ENCODE peak calls at places on chromosomes 12 and 14, in five cellular contexts. R is Calu3, M is fibroblast of pulmonary artery, J is cardiac muscle cell, F is GM20000. O is an unnamed sample.

GRCh38 chr12:18496156-18496555 is 234.8 kb downstream of the PIK3C2G start:
- DNase-seq in R (no peak), M (peak), J (peak), F (no peak), O (peak)

GRCh38 chr12:52432559-52433207 is 1.5 kb downstream of the KRT75 start:
- DNase-seq in R (no peak), M (no peak), J (no peak), F (no peak), O (no peak)

GRCh38 chr12:132414634-132415340 is 75.2 kb upstream of the FBRSL1 start:
- DNase-seq in R (peak), M (peak), J (peak), F (peak), O (peak)

GRCh38 chr12:19245656-19246055 is 116.1 kb downstream of the PLEKHA5 start:
- DNase-seq in R (no peak), M (peak), J (peak), F (no peak), O (no peak)

GRCh38 chr12:119301367-119301766 is 33.2 kb upstream of the CCDC60 start:
- DNase-seq in R (no peak), M (no peak), J (no peak), F (no peak), O (no peak)

GRCh38 chr12:57296291-57296690 is 45.3 kb upstream of the STAC3 start:
- DNase-seq in R (no peak), M (no peak), J (no peak), F (no peak), O (no peak)

GRCh38 chr14:61525293-61526011 is 169.9 kb upstream of the HIF1A start:
- DNase-seq in R (peak), M (peak), J (peak), F (no peak), O (peak)

GRCh38 chr14:68623828-68624227 is 169.0 kb downstream of the ZFP36L1 start:
- DNase-seq in R (no peak), M (no peak), J (no peak), F (no peak), O (no peak)

GRCh38 chr12:7797698-7798398 is 8.6 kb downstream of the NANOG start:
- DNase-seq in R (peak), M (peak), J (peak), F (no peak), O (peak)

GRCh38 chr12:95788637-95789036 is 1.9 kb downstream of the NTN4 start:
- DNase-seq in R (no peak), M (peak), J (peak), F (no peak), O (peak)

GRCh38 chr12:84128117-84128991 is 784.2 kb downstream of the SLC6A15 start:
- DNase-seq in R (no peak), M (no peak), J (no peak), F (no peak), O (no peak)

GRCh38 chr14:68442828-68443460 is 349.9 kb downstream of the ZFP36L1 start:
- DNase-seq in R (no peak), M (no peak), J (peak), F (no peak), O (peak)

GRCh38 chr12:110844551-110845395 is 2.0 kb upstream of the CCDC63 start:
- DNase-seq in R (no peak), M (peak), J (peak), F (no peak), O (no peak)

GRCh38 chr12:110848524-110848923 is 1.7 kb downstream of the CCDC63 start:
- DNase-seq in R (no peak), M (no peak), J (no peak), F (no peak), O (no peak)

GRCh38 chr12:110844131-110844530 is 2.7 kb upstream of the CCDC63 start:
- DNase-seq in R (no peak), M (no peak), J (no peak), F (no peak), O (no peak)

GRCh38 chr12:110849748-110850403 is 3.1 kb downstream of the CCDC63 start:
- DNase-seq in R (no peak), M (no peak), J (no peak), F (no peak), O (no peak)

DNA sequence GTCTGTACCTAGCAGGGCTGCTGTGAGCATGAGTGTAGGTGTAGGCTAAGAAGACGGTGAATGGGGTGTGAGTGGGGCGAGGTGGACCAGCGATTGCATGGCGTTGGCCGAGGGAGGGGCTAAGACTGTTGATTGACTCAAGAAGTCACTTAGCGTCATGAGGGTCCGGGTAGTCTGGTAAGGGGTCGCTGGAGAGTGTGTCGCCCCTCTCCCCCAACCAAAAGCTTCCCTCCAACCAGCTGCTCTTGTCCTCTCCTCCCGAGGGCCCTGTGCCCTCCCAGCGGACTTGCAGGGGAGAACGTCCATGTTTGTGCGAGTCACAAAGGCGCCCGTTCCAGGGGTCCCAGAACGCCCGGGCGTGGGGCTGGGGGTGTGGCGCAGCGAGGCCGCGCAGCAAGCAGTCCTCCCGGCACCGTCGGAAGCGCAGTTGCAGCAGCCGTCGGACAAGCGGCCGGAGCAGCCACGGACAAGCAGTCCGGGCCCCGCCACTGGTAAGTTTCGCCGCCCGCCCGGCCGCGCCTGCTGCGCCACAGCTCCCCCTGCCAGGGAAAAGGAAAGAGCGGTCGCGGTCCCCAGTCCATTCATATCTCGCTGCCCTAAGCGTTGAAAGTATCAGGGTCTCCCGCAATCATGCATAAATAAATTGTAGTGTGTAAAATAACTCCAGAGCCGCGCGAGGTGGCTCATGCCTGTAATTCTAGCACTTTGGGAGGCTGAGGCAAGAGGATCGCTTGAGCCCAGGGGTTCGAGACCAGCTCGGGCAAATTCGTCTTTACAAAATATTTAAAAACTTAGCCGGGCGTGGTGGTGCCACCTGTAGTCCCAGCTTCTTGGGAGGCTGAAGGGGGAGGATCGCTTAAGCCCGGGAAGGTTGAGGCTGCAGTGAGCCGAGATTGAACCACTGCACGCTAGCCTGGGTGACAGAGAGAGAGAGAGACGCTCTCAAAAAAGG is at the start of gene CCDC63:
- DNase-seq in R (peak), M (peak), J (peak), F (peak), O (peak)
- TF ChIP-seq CTCF in R (peak), M (peak), J (peak), F (peak), O (peak)

DNA sequence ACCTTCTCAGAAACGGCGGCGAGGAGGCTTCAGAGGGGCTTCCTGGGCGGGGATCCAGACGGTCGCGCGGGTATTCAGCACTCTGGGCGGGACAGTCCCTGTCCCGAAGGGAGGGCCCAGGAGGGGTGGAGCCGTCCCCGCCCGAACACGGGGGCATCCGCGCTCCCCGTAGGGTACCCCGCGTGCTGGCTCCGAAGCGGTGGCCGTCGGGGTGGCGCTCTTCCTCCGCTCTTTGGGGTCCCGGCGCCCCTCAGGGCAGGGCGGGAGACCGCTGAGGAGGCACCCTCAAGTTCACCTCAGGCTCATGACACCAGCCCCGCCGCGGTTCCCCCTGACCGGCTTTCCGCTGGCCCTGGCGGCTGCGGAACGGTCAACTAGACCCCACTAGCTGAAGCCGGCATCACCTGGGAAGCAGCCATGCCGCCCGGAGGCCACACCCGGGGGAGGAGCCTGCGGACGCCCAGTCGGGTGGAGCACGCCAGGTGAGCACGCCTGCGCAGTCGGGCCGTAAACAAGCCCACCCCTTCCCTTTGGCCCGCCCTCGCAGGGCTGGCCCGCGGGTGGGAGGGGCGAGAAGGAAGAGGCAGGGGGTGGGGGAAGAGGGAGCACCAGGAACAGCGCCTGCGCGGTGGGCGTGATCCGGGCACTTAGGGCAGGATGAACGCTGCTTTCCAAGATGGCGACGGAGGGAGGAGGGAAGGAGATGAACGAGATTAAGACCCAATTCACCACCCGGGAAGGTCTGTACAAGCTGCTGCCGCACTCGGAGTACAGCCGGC is at the start of gene WDR20:
- DNase-seq in R (peak), M (peak), J (peak), F (peak), O (peak)
- TF ChIP-seq CTCF in R (no peak), M (no peak), J (no peak), F (peak), O (no peak)

DNA sequence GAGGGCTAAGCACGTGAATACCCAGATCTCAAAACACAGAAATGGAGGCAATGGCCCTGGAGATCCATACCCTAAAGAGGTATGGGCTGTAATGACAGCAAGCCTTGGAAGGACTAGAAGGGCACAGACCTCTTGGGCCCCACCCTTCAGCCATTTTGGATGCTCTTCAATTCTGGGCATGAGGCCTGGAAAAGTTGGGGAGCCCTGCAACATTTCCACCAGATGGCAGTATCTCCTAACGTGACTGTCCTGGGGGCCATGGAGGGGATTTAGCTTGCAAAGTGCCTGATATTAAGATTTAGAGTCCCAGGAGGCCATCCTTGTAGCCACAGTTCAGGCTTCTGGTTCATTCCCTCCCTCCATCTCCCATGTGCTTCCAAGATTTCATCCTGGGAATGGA is 30.2 kb downstream of the KCNA5 start:
- DNase-seq in R (no peak), M (peak), J (peak), F (no peak), O (peak)
- TF ChIP-seq CTCF in R (no peak), M (no peak), J (peak), F (peak), O (peak)

GRCh38 chr14:70808023-70808401 is 1.3 kb downstream of the MAP3K9 start:
- DNase-seq in R (peak), M (no peak), J (no peak), F (peak), O (peak)
- TF ChIP-seq CTCF in R (no peak), M (no peak), J (no peak), F (no peak), O (no peak)

O was measured in choroid plexus epithelial cell.